ENCODE peak calls at places on chromosomes 2 and 18, in five cellular contexts. P is NCI-H2081, K is globus pallidus, F is activated T-cell treated with anti-CD3 and anti-CD28 coated beads for 1 hour, T is adipocyte. R is an unnamed sample.

GRCh38 chr18:4125246-4125938 is 329.7 kb downstream of the DLGAP1 start:
- DNase-seq in P (no peak), K (no peak), F (no peak), T (no peak), R (peak)

GRCh38 chr2:42959993-42960834 is 167.8 kb upstream of the HAAO start:
- DNase-seq in P (no peak), K (no peak), F (no peak), T (no peak), R (no peak)

GRCh38 chr2:72969706-72970105 is 52.4 kb downstream of the EMX1 start:
- DNase-seq in P (no peak), K (no peak), F (no peak), T (no peak), R (no peak)

GRCh38 chr2:231714639-231715498 is 6.5 kb downstream of the PTMA start:
- DNase-seq in P (peak), K (peak), F (peak), T (peak), R (peak)

GRCh38 chr2:170255971-170256370 is 78.0 kb downstream of the MYO3B start:
- DNase-seq in P (no peak), K (no peak), F (no peak), T (peak), R (no peak)

GRCh38 chr2:24779121-24779520 is 14.1 kb downstream of the PTRHD1 start:
- DNase-seq in P (no peak), K (no peak), F (no peak), T (no peak), R (peak)

GRCh38 chr2:189609423-189609816 is 28.8 kb upstream of the SLC40A1 start:
- DNase-seq in P (no peak), K (no peak), F (no peak), T (peak), R (no peak)

GRCh38 chr18:48782381-48782841 is 168.4 kb downstream of the SMAD7 start:
- DNase-seq in P (no peak), K (no peak), F (no peak), T (peak), R (no peak)

GRCh38 chr2:64391940-64392339 is 62.0 kb upstream of the LGALSL start:
- DNase-seq in P (no peak), K (no peak), F (no peak), T (no peak), R (peak)

GRCh38 chr2:72992734-72993102 is 75.4 kb downstream of the EMX1 start:
- DNase-seq in P (no peak), K (no peak), F (no peak), T (no peak), R (no peak)

GRCh38 chr2:127607399-127607908 is 38.5 kb upstream of the GPR17 start:
- DNase-seq in P (no peak), K (no peak), F (no peak), T (no peak), R (peak)

GRCh38 chr2:119753041-119753929 is 6.4 kb upstream of the PTPN4 start:
- DNase-seq in P (peak), K (peak), F (no peak), T (peak), R (no peak)

GRCh38 chr2:61943251-61943650 is 37.8 kb downstream of the COMMD1 start:
- DNase-seq in P (no peak), K (no peak), F (no peak), T (no peak), R (no peak)

GRCh38 chr18:7886436-7886835 is 319.3 kb downstream of the PTPRM start:
- DNase-seq in P (no peak), K (no peak), F (no peak), T (no peak), R (no peak)

GRCh38 chr2:68441179-68441993 is 25.7 kb downstream of the FBXO48 start:
- DNase-seq in P (peak), K (peak), F (peak), T (peak), R (peak)

GRCh38 chr2:181955010-181955409 is 30.6 kb upstream of the PPP1R1C start:
- DNase-seq in P (no peak), K (no peak), F (no peak), T (peak), R (no peak)

GRCh38 chr18:27378396-27379094 is 193.4 kb upstream of the CHST9 start:
- DNase-seq in P (no peak), K (no peak), F (no peak), T (no peak), R (peak)

GRCh38 chr2:67883316-67884080 is 179.3 kb downstream of the C1D start:
- DNase-seq in P (peak), K (no peak), F (no peak), T (no peak), R (no peak)

GRCh38 chr2:238165288-238165921 is 6.6 kb downstream of the ERFE start:
- DNase-seq in P (no peak), K (no peak), F (no peak), T (no peak), R (peak)

GRCh38 chr2:112268547-112268946 is 6.8 kb upstream of the ZC3H6 start:
- DNase-seq in P (no peak), K (no peak), F (no peak), T (no peak), R (no peak)

GRCh38 chr2:218897394-218898108 is 16.9 kb downstream of the WNT10A start:
- DNase-seq in P (no peak), K (no peak), F (no peak), T (no peak), R (peak)

GRCh38 chr2:182351417-182351816 is 75.4 kb downstream of the PDE1A start:
- DNase-seq in P (no peak), K (no peak), F (no peak), T (no peak), R (no peak)

GRCh38 chr2:74834806-74835755 is 1.2 kb downstream of the HK2 start:
- DNase-seq in P (peak), K (no peak), F (peak), T (peak), R (peak)

GRCh38 chr18:2988041-2988794 is 24.7 kb downstream of the LPIN2 start:
- DNase-seq in P (no peak), K (no peak), F (no peak), T (peak), R (no peak)

GRCh38 chr2:881204-881918 is 69.3 kb upstream of the SNTG2 start:
- DNase-seq in P (no peak), K (no peak), F (no peak), T (peak), R (peak)

GRCh38 chr18:62744076-62744705 is 28.9 kb downstream of the PHLPP1 start:
- DNase-seq in P (no peak), K (no peak), F (no peak), T (peak), R (no peak)

GRCh38 chr2:70939847-70940580 is 4.3 kb downstream of the ATP6V1B1 start:
- DNase-seq in P (no peak), K (no peak), F (no peak), T (no peak), R (peak)

R was measured in islet precursor cell.